ENCODE peak calls at places on chromosome 9, in six cellular contexts. Q, W, P, J, D and I are unnamed samples.

GRCh38 chr9:83937861-83938455 is 16.7 kb upstream of the KIF27 start:
- DNase-seq in D (peak), W (peak), P (no peak), J (no peak), Q (peak), I (no peak)

GRCh38 chr9:134434896-134435506 is 108.7 kb downstream of the RXRA start:
- DNase-seq in J (peak), Q (peak), W (no peak), D (no peak), P (peak), I (peak)

GRCh38 chr9:108551030-108551964 is 304.5 kb downstream of the ACTL7B start:
- DNase-seq in D (peak), W (peak), J (peak), Q (no peak), P (peak), I (no peak)

GRCh38 chr9:126939821-126940221 is 25.2 kb downstream of the RALGPS1 start:
- DNase-seq in W (no peak), P (no peak), J (no peak), D (no peak), Q (no peak), I (no peak)

GRCh38 chr9:81183763-81184162 is 505.6 kb downstream of the TLE1 start:
- DNase-seq in J (peak), D (no peak), P (no peak), W (no peak), Q (no peak), I (no peak)

GRCh38 chr9:114696814-114697544 is 15.0 kb upstream of the TEX48 start:
- DNase-seq in D (no peak), Q (no peak), P (no peak), W (no peak), J (no peak), I (no peak)

GRCh38 chr9:108060165-108060564 is 570.6 kb upstream of the KLF4 start:
- DNase-seq in W (no peak), J (no peak), D (no peak), P (no peak), Q (no peak), I (no peak)

GRCh38 chr9:98432960-98433359 is 177.5 kb upstream of the TBC1D2 start:
- DNase-seq in W (no peak), P (no peak), D (no peak), J (no peak), Q (no peak), I (no peak)

GRCh38 chr9:137136261-137136925 is 2.6 kb upstream of the GRIN1 start:
- DNase-seq in W (no peak), Q (peak), J (no peak), P (no peak), D (no peak), I (no peak)

GRCh38 chr9:120910643-120911042 is 16.0 kb downstream of the TRAF1 start:
- DNase-seq in J (no peak), D (no peak), W (no peak), P (no peak), Q (no peak), I (no peak)

GRCh38 chr9:132694144-132694543 is 23.9 kb downstream of the GTF3C4 start:
- DNase-seq in Q (no peak), P (no peak), W (peak), J (no peak), D (no peak), I (no peak)

GRCh38 chr9:104835163-104835562 is 71.2 kb downstream of the NIPSNAP3B start:
- DNase-seq in Q (no peak), J (no peak), W (no peak), D (no peak), P (no peak), I (no peak)

GRCh38 chr9:114243240-114243639 is 79.7 kb upstream of the ORM1 start:
- DNase-seq in D (no peak), P (no peak), Q (no peak), W (no peak), J (no peak), I (no peak)

GRCh38 chr9:76585487-76586459 is 126.8 kb downstream of the GCNT1 start:
- DNase-seq in D (no peak), W (no peak), Q (peak), J (no peak), P (no peak), I (no peak)